ENCODE peak calls at places on chromosome 11, in six cellular contexts. U, K, C, D, T and L are unnamed samples.

GRCh38 chr11:69771466-69771865 is 3.7 kb downstream of the FGF4 start:
- DNase-seq in D (no peak), K (no peak), U (no peak), T (peak; percentile 55), C (no peak), L (no peak)

GRCh38 chr11:76623171-76623883 is 47.2 kb downstream of the LRRC32 start:
- DNase-seq in D (peak; percentile 47), T (no peak), C (no peak), U (no peak), K (no peak), L (no peak)

GRCh38 chr11:84870486-84870885 is 756.7 kb downstream of the DLG2 start:
- DNase-seq in K (no peak), D (no peak), T (no peak), U (no peak), C (no peak), L (no peak)

GRCh38 chr11:72838691-72839305 is 24.6 kb downstream of the ATG16L2 start:
- DNase-seq in U (no peak), C (no peak), D (peak; percentile 85), T (no peak), K (no peak), L (no peak)

GRCh38 chr11:109858152-109858551 is 235.0 kb upstream of the ZC3H12C start:
- DNase-seq in C (no peak), T (no peak), U (no peak), D (no peak), K (no peak), L (no peak)

GRCh38 chr11:108319541-108320145 is 96.8 kb downstream of the ATM start:
- DNase-seq in D (peak; percentile 60), K (no peak), C (no peak), U (no peak), T (no peak), L (no peak)

GRCh38 chr11:69491071-69492031 is 9.9 kb downstream of the LINC01488 start:
- DNase-seq in K (no peak), T (no peak), U (no peak), C (no peak), D (no peak), L (no peak)

GRCh38 chr11:59943996-59944395 is 5.8 kb downstream of the OOSP1 start:
- DNase-seq in K (no peak), U (no peak), C (peak; percentile 41), D (no peak), T (no peak), L (no peak)

GRCh38 chr11:130431806-130432205 is 3.4 kb upstream of the ADAMTS8 start:
- DNase-seq in K (no peak), T (no peak), D (no peak), C (no peak), U (no peak), L (no peak)

GRCh38 chr11:7423946-7424345 is 61.4 kb upstream of the OLFML1 start:
- DNase-seq in C (no peak), K (no peak), U (no peak), T (no peak), D (no peak), L (no peak)

GRCh38 chr11:71545405-71545966 is 2.7 kb upstream of the KRTAP5-9 start:
- DNase-seq in T (no peak), D (no peak), U (no peak), K (no peak), C (no peak), L (no peak)

GRCh38 chr11:46381836-46382643 is 571 bp downstream of the MDK start:
- DNase-seq in T (peak; percentile 62), U (no peak), C (peak; percentile 59), D (no peak), K (peak; percentile 82), L (no peak)

GRCh38 chr11:19905280-19905853 is 192.7 kb downstream of the NAV2 start:
- DNase-seq in C (no peak), U (no peak), K (peak; percentile 58), D (no peak), T (peak; percentile 55), L (no peak)

GRCh38 chr11:6606471-6607189 is 3.1 kb downstream of the ILK start:
- DNase-seq in C (peak; percentile 97), D (peak; percentile 83), K (peak; percentile 91), T (peak; percentile 95), U (no peak), L (peak; percentile 92)

GRCh38 chr11:61680622-61681191 is 516 bp downstream of the DAGLA start:
- DNase-seq in D (no peak), K (no peak), T (no peak), U (no peak), C (no peak), L (no peak)

GRCh38 chr11:120241277-120241676 is 1.3 kb downstream of the POU2F3 start:
- DNase-seq in D (no peak), C (no peak), T (no peak), K (no peak), U (no peak), L (no peak)

GRCh38 chr11:120236169-120237107 is 3.5 kb upstream of the POU2F3 start:
- DNase-seq in U (no peak), C (peak; percentile 80), D (peak; percentile 91), T (no peak), K (no peak), L (no peak)

GRCh38 chr11:120240866-120241265 is 926 bp downstream of the POU2F3 start:
- DNase-seq in D (no peak), C (no peak), K (no peak), T (no peak), U (no peak), L (no peak)

GRCh38 chr11:120239713-120240640 is at the start of gene POU2F3:
- DNase-seq in D (no peak), T (peak; percentile 57), K (peak; percentile 70), U (no peak), C (peak; percentile 65), L (no peak)

DNA sequence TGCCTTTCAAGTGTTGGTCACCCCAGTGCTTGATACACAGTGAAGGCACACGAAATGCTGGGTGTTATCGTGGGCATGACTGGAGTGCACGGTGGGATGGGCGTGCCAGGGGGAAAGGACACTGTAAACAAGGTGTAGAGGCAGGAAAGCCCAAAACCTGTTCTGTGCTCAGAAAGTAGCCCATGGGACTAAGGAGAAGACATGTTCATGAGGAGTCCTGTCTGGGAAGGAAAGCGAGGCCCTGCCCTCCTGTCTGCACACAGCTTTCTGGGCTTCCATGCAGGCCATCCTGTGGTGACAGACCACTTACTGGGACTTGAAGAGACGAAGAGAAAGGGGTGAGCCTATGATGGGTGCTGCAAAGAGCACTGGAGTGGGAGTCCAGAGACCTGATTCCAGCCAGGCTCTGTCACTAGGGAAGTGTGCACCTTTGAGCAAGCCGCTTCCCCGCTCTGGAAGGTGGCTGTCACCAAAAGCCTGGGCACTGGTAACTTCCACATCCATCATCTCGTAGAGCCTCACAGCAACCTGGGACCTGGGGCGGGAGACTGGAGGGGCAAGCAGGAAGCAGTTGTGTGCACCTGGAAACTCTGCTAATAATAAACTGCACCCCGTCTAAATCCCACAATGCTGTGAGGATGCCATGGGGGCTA is 846 bp upstream of the POU2F3 start:
- DNase-seq in T (no peak), U (no peak), K (no peak), C (no peak), D (no peak), L (no peak)
- H3K9ac ChIP-seq in T (no peak overlapping the region), U (no peak overlapping the region), K (no peak overlapping the region), C (no peak overlapping the region), D (no peak overlapping the region), L (no peak overlapping the region)

GRCh38 chr11:102402556-102402955 is 50.0 kb downstream of the TMEM123 start:
- DNase-seq in C (no peak), U (no peak), K (no peak), D (no peak), T (no peak), L (no peak)
- H3K9ac ChIP-seq in C (no peak overlapping the region), U (no peak overlapping the region), K (no peak overlapping the region), D (no peak overlapping the region), T (no peak overlapping the region), L (no peak overlapping the region)

DNA sequence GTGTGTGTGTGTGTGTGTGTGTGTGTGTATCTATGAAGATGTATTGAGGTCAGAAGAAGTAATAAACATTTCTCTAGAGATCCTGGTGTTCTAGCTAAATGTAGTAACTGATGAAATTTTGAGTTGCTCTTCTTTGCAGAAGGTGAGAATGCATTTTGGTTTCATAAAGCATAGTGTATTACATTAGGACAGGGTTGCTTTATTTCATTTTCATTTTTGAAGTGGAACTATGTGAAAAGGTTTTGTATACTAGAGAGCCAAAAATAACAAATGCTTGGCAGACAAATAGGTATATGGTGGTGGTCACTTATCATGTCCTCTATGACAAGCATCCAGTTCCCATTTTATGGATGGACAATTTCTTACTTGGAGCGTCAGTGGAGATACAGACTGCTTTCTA is 99.0 kb downstream of the CASP12 start:
- DNase-seq in D (no peak), U (peak; percentile 27), T (no peak), C (no peak), K (no peak), L (no peak)
- H3K9ac ChIP-seq in D (no peak overlapping the region), U (no peak overlapping the region), T (no peak overlapping the region), C (no peak overlapping the region), K (no peak overlapping the region), L (no peak overlapping the region)

DNA sequence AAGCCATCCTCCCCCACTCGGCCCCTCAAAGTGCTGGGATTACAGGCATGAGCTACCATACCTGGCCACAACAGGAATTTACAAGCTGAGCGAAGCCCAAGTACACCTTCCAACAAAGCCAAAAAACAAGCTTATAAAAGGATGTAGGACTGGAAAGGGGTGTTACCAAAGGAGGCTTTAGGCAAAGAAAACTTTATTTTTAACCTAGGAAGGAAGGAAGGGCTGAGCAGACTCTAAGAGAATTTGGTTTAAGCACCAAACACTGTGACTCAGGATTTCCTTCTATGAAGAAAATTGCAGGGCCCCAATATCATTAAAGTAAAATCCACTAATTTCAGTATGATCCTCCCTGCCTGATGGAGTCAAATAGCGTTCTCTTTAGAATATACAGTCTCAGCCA is 12.1 kb downstream of the DENND5A start:
- DNase-seq in T (no peak), D (no peak), K (no peak), C (no peak), U (no peak), L (no peak)
- H3K9ac ChIP-seq in T (no peak overlapping the region), D (no peak overlapping the region), K (no peak overlapping the region), C (no peak overlapping the region), U (no peak overlapping the region), L (no peak overlapping the region)